ENCODE peak calls at places on chromosomes 3 and 15, in six cellular contexts. One of them, this sample, is unnamed.

GRCh38 chr3:45218578-45219390 is 7.3 kb downstream of the TMEM158 start:
- DNase-seq in heart left ventricle: no peak
- DNase-seq in endothelial cell: no peak
- DNase-seq in stimulated activated CD8-positive, alpha-beta memory T cell treated with anti-CD3 and anti-CD28 coated beads, Interleukin-4, amount 100 ng/mL, for 4 hours: no peak
- DNase-seq in putamen: no peak
- DNase-seq in type B pancreatic cell: no peak
- DNase-seq in this sample: no peak

GRCh38 chr15:93072440-93073394 is 16.3 kb downstream of the RGMA start:
- DNase-seq in heart left ventricle: peak; percentile 85
- DNase-seq in putamen: peak; percentile 32
- DNase-seq in endothelial cell: peak; percentile 69
- DNase-seq in stimulated activated CD8-positive, alpha-beta memory T cell treated with anti-CD3 and anti-CD28 coated beads, Interleukin-4, amount 100 ng/mL, for 4 hours: no peak
- DNase-seq in type B pancreatic cell: peak; percentile 91
- DNase-seq in this sample: no peak

GRCh38 chr15:76517910-76518309 is 181.3 kb downstream of the ISL2 start:
- DNase-seq in heart left ventricle: no peak
- DNase-seq in endothelial cell: no peak
- DNase-seq in stimulated activated CD8-positive, alpha-beta memory T cell treated with anti-CD3 and anti-CD28 coated beads, Interleukin-4, amount 100 ng/mL, for 4 hours: no peak
- DNase-seq in putamen: no peak
- DNase-seq in type B pancreatic cell: no peak
- DNase-seq in this sample: no peak

GRCh38 chr3:11438636-11439035 is 166.4 kb downstream of the ATG7 start:
- DNase-seq in type B pancreatic cell: no peak
- DNase-seq in endothelial cell: peak; percentile 16
- DNase-seq in stimulated activated CD8-positive, alpha-beta memory T cell treated with anti-CD3 and anti-CD28 coated beads, Interleukin-4, amount 100 ng/mL, for 4 hours: no peak
- DNase-seq in putamen: no peak
- DNase-seq in heart left ventricle: peak; percentile 37
- DNase-seq in this sample: no peak

GRCh38 chr15:90957105-90957790 is 2.6 kb downstream of the RCCD1 start:
- DNase-seq in stimulated activated CD8-positive, alpha-beta memory T cell treated with anti-CD3 and anti-CD28 coated beads, Interleukin-4, amount 100 ng/mL, for 4 hours: no peak
- DNase-seq in putamen: no peak
- DNase-seq in heart left ventricle: no peak
- DNase-seq in endothelial cell: peak; percentile 41
- DNase-seq in type B pancreatic cell: no peak
- DNase-seq in this sample: peak; percentile 38

GRCh38 chr3:128584412-128585020 is 66.1 kb downstream of the RPN1 start:
- DNase-seq in stimulated activated CD8-positive, alpha-beta memory T cell treated with anti-CD3 and anti-CD28 coated beads, Interleukin-4, amount 100 ng/mL, for 4 hours: no peak
- DNase-seq in putamen: peak; percentile 71
- DNase-seq in type B pancreatic cell: no peak
- DNase-seq in heart left ventricle: peak; percentile 75
- DNase-seq in endothelial cell: peak; percentile 76
- DNase-seq in this sample: no peak

GRCh38 chr3:150543128-150543527 is 3.2 kb downstream of the SERP1 start:
- DNase-seq in heart left ventricle: no peak
- DNase-seq in stimulated activated CD8-positive, alpha-beta memory T cell treated with anti-CD3 and anti-CD28 coated beads, Interleukin-4, amount 100 ng/mL, for 4 hours: no peak
- DNase-seq in type B pancreatic cell: no peak
- DNase-seq in putamen: no peak
- DNase-seq in endothelial cell: no peak
- DNase-seq in this sample: no peak

GRCh38 chr3:51703026-51703775 is 3.7 kb upstream of the GRM2 start:
- DNase-seq in putamen: no peak
- DNase-seq in heart left ventricle: no peak
- DNase-seq in endothelial cell: no peak
- DNase-seq in type B pancreatic cell: no peak
- DNase-seq in stimulated activated CD8-positive, alpha-beta memory T cell treated with anti-CD3 and anti-CD28 coated beads, Interleukin-4, amount 100 ng/mL, for 4 hours: no peak
- DNase-seq in this sample: no peak

GRCh38 chr3:51274052-51274451 is 111.0 kb upstream of the MANF start:
- DNase-seq in type B pancreatic cell: no peak
- DNase-seq in heart left ventricle: no peak
- DNase-seq in endothelial cell: no peak
- DNase-seq in putamen: no peak
- DNase-seq in stimulated activated CD8-positive, alpha-beta memory T cell treated with anti-CD3 and anti-CD28 coated beads, Interleukin-4, amount 100 ng/mL, for 4 hours: no peak
- DNase-seq in this sample: no peak

GRCh38 chr3:10023587-10024310 is 2.5 kb upstream of the FANCD2 start:
- DNase-seq in type B pancreatic cell: no peak
- DNase-seq in putamen: no peak
- DNase-seq in heart left ventricle: no peak
- DNase-seq in endothelial cell: no peak
- DNase-seq in stimulated activated CD8-positive, alpha-beta memory T cell treated with anti-CD3 and anti-CD28 coated beads, Interleukin-4, amount 100 ng/mL, for 4 hours: no peak
- DNase-seq in this sample: no peak

GRCh38 chr3:125386811-125387210 is 11.7 kb upstream of the ZNF148 start:
- DNase-seq in endothelial cell: no peak
- DNase-seq in putamen: no peak
- DNase-seq in stimulated activated CD8-positive, alpha-beta memory T cell treated with anti-CD3 and anti-CD28 coated beads, Interleukin-4, amount 100 ng/mL, for 4 hours: no peak
- DNase-seq in type B pancreatic cell: no peak
- DNase-seq in heart left ventricle: no peak
- DNase-seq in this sample: no peak

GRCh38 chr15:64634576-64635485 is 140.6 kb downstream of the RBPMS2 start:
- DNase-seq in stimulated activated CD8-positive, alpha-beta memory T cell treated with anti-CD3 and anti-CD28 coated beads, Interleukin-4, amount 100 ng/mL, for 4 hours: no peak
- DNase-seq in putamen: no peak
- DNase-seq in type B pancreatic cell: no peak
- DNase-seq in endothelial cell: peak; percentile 74
- DNase-seq in heart left ventricle: no peak
- DNase-seq in this sample: no peak

GRCh38 chr3:52289338-52289746 is 1.7 kb downstream of the GLYCTK start:
- DNase-seq in type B pancreatic cell: no peak
- DNase-seq in heart left ventricle: no peak
- DNase-seq in endothelial cell: no peak
- DNase-seq in putamen: no peak
- DNase-seq in stimulated activated CD8-positive, alpha-beta memory T cell treated with anti-CD3 and anti-CD28 coated beads, Interleukin-4, amount 100 ng/mL, for 4 hours: no peak
- DNase-seq in this sample: no peak

GRCh38 chr3:160860346-160860745 is 104.3 kb downstream of the PPM1L start:
- DNase-seq in heart left ventricle: no peak
- DNase-seq in endothelial cell: no peak
- DNase-seq in type B pancreatic cell: no peak
- DNase-seq in putamen: no peak
- DNase-seq in stimulated activated CD8-positive, alpha-beta memory T cell treated with anti-CD3 and anti-CD28 coated beads, Interleukin-4, amount 100 ng/mL, for 4 hours: no peak
- DNase-seq in this sample: no peak

GRCh38 chr15:89002281-89002761 is 85.9 kb upstream of the ABHD2 start:
- DNase-seq in stimulated activated CD8-positive, alpha-beta memory T cell treated with anti-CD3 and anti-CD28 coated beads, Interleukin-4, amount 100 ng/mL, for 4 hours: no peak
- DNase-seq in putamen: no peak
- DNase-seq in type B pancreatic cell: no peak
- DNase-seq in heart left ventricle: peak; percentile 29
- DNase-seq in endothelial cell: no peak
- DNase-seq in this sample: no peak

GRCh38 chr15:48250640-48251076 is 44.6 kb downstream of the SLC12A1 start:
- DNase-seq in heart left ventricle: peak; percentile 9
- DNase-seq in endothelial cell: peak; percentile 47
- DNase-seq in stimulated activated CD8-positive, alpha-beta memory T cell treated with anti-CD3 and anti-CD28 coated beads, Interleukin-4, amount 100 ng/mL, for 4 hours: no peak
- DNase-seq in putamen: peak; percentile 14
- DNase-seq in type B pancreatic cell: no peak
- DNase-seq in this sample: peak; percentile 17

GRCh38 chr3:8942115-8942514 is 21.2 kb downstream of the RAD18 start:
- DNase-seq in heart left ventricle: no peak
- DNase-seq in endothelial cell: no peak
- DNase-seq in stimulated activated CD8-positive, alpha-beta memory T cell treated with anti-CD3 and anti-CD28 coated beads, Interleukin-4, amount 100 ng/mL, for 4 hours: no peak
- DNase-seq in putamen: no peak
- DNase-seq in type B pancreatic cell: no peak
- DNase-seq in this sample: no peak

GRCh38 chr15:58457466-58457965 is 25.7 kb downstream of the LIPC start:
- DNase-seq in heart left ventricle: no peak
- DNase-seq in endothelial cell: no peak
- DNase-seq in stimulated activated CD8-positive, alpha-beta memory T cell treated with anti-CD3 and anti-CD28 coated beads, Interleukin-4, amount 100 ng/mL, for 4 hours: no peak
- DNase-seq in type B pancreatic cell: no peak
- DNase-seq in putamen: no peak
- DNase-seq in this sample: no peak

GRCh38 chr3:13513913-13514517 is 33.9 kb downstream of the HDAC11 start:
- DNase-seq in endothelial cell: no peak
- DNase-seq in type B pancreatic cell: no peak
- DNase-seq in putamen: no peak
- DNase-seq in stimulated activated CD8-positive, alpha-beta memory T cell treated with anti-CD3 and anti-CD28 coated beads, Interleukin-4, amount 100 ng/mL, for 4 hours: no peak
- DNase-seq in heart left ventricle: no peak
- DNase-seq in this sample: no peak

GRCh38 chr3:32781211-32781968 is 36.4 kb upstream of the TRIM71 start:
- DNase-seq in type B pancreatic cell: peak; percentile 86
- DNase-seq in stimulated activated CD8-positive, alpha-beta memory T cell treated with anti-CD3 and anti-CD28 coated beads, Interleukin-4, amount 100 ng/mL, for 4 hours: peak; percentile 19
- DNase-seq in endothelial cell: peak; percentile 91
- DNase-seq in putamen: peak; percentile 40
- DNase-seq in heart left ventricle: peak; percentile 53
- DNase-seq in this sample: peak; percentile 61

GRCh38 chr15:39665629-39666245 is 84.9 kb downstream of the THBS1 start:
- DNase-seq in type B pancreatic cell: no peak
- DNase-seq in endothelial cell: no peak
- DNase-seq in putamen: no peak
- DNase-seq in stimulated activated CD8-positive, alpha-beta memory T cell treated with anti-CD3 and anti-CD28 coated beads, Interleukin-4, amount 100 ng/mL, for 4 hours: no peak
- DNase-seq in heart left ventricle: no peak
- DNase-seq in this sample: no peak

GRCh38 chr3:190718691-190719090 is 143.8 kb downstream of the GMNC start:
- DNase-seq in type B pancreatic cell: no peak
- DNase-seq in heart left ventricle: no peak
- DNase-seq in stimulated activated CD8-positive, alpha-beta memory T cell treated with anti-CD3 and anti-CD28 coated beads, Interleukin-4, amount 100 ng/mL, for 4 hours: no peak
- DNase-seq in putamen: no peak
- DNase-seq in endothelial cell: no peak
- DNase-seq in this sample: no peak